ENCODE peak calls at places on chromosome 9, in four cellular contexts. One of them, this sample, is unnamed.

GRCh38 chr9:137959641-137960411 is 82.2 kb downstream of the CACNA1B start:
- DNase-seq in HEK293T: no peak
- DNase-seq in brain microvascular endothelial cell: no peak
- DNase-seq in NCI-H526: no peak
- DNase-seq in this sample: no peak

GRCh38 chr9:94799578-94800264 is 73.2 kb downstream of the AOPEP start:
- DNase-seq in NCI-H526: no peak
- DNase-seq in brain microvascular endothelial cell: peak
- DNase-seq in HEK293T: no peak
- DNase-seq in this sample: no peak

GRCh38 chr9:42386477-42386876 is 203.0 kb downstream of the SPATA31A6 start:
- DNase-seq in HEK293T: peak
- DNase-seq in NCI-H526: no peak
- DNase-seq in brain microvascular endothelial cell: no peak
- DNase-seq in this sample: no peak

GRCh38 chr9:134025606-134026541 is 593 bp downstream of the BRD3OS start:
- DNase-seq in NCI-H526: peak
- DNase-seq in HEK293T: peak
- DNase-seq in brain microvascular endothelial cell: peak
- DNase-seq in this sample: peak

GRCh38 chr9:18610956-18611355 is 137.0 kb downstream of the ADAMTSL1 start:
- DNase-seq in brain microvascular endothelial cell: no peak
- DNase-seq in NCI-H526: no peak
- DNase-seq in HEK293T: no peak
- DNase-seq in this sample: no peak

GRCh38 chr9:85960688-85961093 is 19.7 kb downstream of the NAA35 start:
- DNase-seq in brain microvascular endothelial cell: no peak
- DNase-seq in NCI-H526: peak
- DNase-seq in HEK293T: peak
- DNase-seq in this sample: no peak

GRCh38 chr9:111966851-111967250 is 70.2 kb downstream of the UGCG start:
- DNase-seq in NCI-H526: no peak
- DNase-seq in HEK293T: no peak
- DNase-seq in brain microvascular endothelial cell: no peak
- DNase-seq in this sample: peak

GRCh38 chr9:127449332-127449966 is 1.8 kb downstream of the RPL12 start:
- DNase-seq in NCI-H526: no peak
- DNase-seq in brain microvascular endothelial cell: no peak
- DNase-seq in HEK293T: no peak
- DNase-seq in this sample: peak

GRCh38 chr9:8734760-8735159 is 935.2 kb upstream of the DMAC1 start:
- DNase-seq in brain microvascular endothelial cell: no peak
- DNase-seq in NCI-H526: no peak
- DNase-seq in HEK293T: no peak
- DNase-seq in this sample: no peak

GRCh38 chr9:112503170-112503569 is 16.5 kb downstream of the KIAA1958 start:
- DNase-seq in HEK293T: no peak
- DNase-seq in NCI-H526: no peak
- DNase-seq in brain microvascular endothelial cell: no peak
- DNase-seq in this sample: no peak

GRCh38 chr9:115593587-115594091 is 475.7 kb upstream of the TNC start:
- DNase-seq in NCI-H526: peak
- DNase-seq in HEK293T: peak
- DNase-seq in brain microvascular endothelial cell: peak
- DNase-seq in this sample: peak

GRCh38 chr9:95785209-95785608 is 90.3 kb upstream of the ERCC6L2 start:
- DNase-seq in NCI-H526: no peak
- DNase-seq in HEK293T: no peak
- DNase-seq in brain microvascular endothelial cell: no peak
- DNase-seq in this sample: no peak

GRCh38 chr9:78158286-78158685 is 77.6 kb upstream of the CEP78 start:
- DNase-seq in NCI-H526: no peak
- DNase-seq in HEK293T: no peak
- DNase-seq in brain microvascular endothelial cell: no peak
- DNase-seq in this sample: no peak

GRCh38 chr9:120009856-120010255 is 570.1 kb downstream of the CDK5RAP2 start:
- DNase-seq in HEK293T: no peak
- DNase-seq in NCI-H526: no peak
- DNase-seq in brain microvascular endothelial cell: no peak
- DNase-seq in this sample: no peak

GRCh38 chr9:68597362-68597997 is 56.8 kb upstream of the TMEM252 start:
- DNase-seq in HEK293T: no peak
- DNase-seq in brain microvascular endothelial cell: no peak
- DNase-seq in NCI-H526: no peak
- DNase-seq in this sample: no peak

GRCh38 chr9:124074746-124075145 is 63.2 kb downstream of the LHX2 start:
- DNase-seq in brain microvascular endothelial cell: no peak
- DNase-seq in NCI-H526: no peak
- DNase-seq in HEK293T: no peak
- DNase-seq in this sample: no peak

GRCh38 chr9:6929428-6929827 is 171.7 kb downstream of the KDM4C start:
- DNase-seq in brain microvascular endothelial cell: no peak
- DNase-seq in NCI-H526: no peak
- DNase-seq in HEK293T: no peak
- DNase-seq in this sample: no peak

GRCh38 chr9:133517711-133518110 is 7.0 kb downstream of the MYMK start:
- DNase-seq in HEK293T: no peak
- DNase-seq in brain microvascular endothelial cell: no peak
- DNase-seq in NCI-H526: no peak
- DNase-seq in this sample: no peak

GRCh38 chr9:127256324-127256723 is 8.2 kb upstream of the GARNL3 start:
- DNase-seq in NCI-H526: no peak
- DNase-seq in HEK293T: no peak
- DNase-seq in brain microvascular endothelial cell: no peak
- DNase-seq in this sample: no peak

GRCh38 chr9:5375790-5376477 is 36.3 kb upstream of the RLN1 start:
- DNase-seq in HEK293T: no peak
- DNase-seq in NCI-H526: peak
- DNase-seq in brain microvascular endothelial cell: no peak
- DNase-seq in this sample: peak

GRCh38 chr9:126114850-126115460 is 211.7 kb upstream of the MVB12B start:
- DNase-seq in NCI-H526: no peak
- DNase-seq in brain microvascular endothelial cell: no peak
- DNase-seq in HEK293T: no peak
- DNase-seq in this sample: no peak